ENCODE peak calls at places on chromosomes 2 and 18, in six cellular contexts. D is Peyer's patch, L is KG1, P is omental fat pad, A is NCI-H1694, R is mammary epithelial cell. U is an unnamed sample.

GRCh38 chr2:231413921-231414476 is 18.5 kb downstream of the B3GNT7 start:
- DNase-seq in L (no peak), A (no peak), P (no peak), R (no peak), D (peak; percentile 74), U (no peak)

GRCh38 chr18:61579581-61579980 is 246.4 kb downstream of the CDH20 start:
- DNase-seq in P (no peak), A (no peak), L (no peak), D (no peak), R (no peak), U (no peak)

GRCh38 chr2:111642576-111643327 is 241.2 kb downstream of the ANAPC1 start:
- DNase-seq in D (no peak), P (no peak), R (no peak), L (no peak), A (no peak), U (no peak)

GRCh38 chr2:112008910-112009485 is 46.1 kb upstream of the TMEM87B start:
- DNase-seq in D (no peak), A (no peak), L (no peak), P (no peak), R (no peak), U (no peak)

GRCh38 chr2:190583507-190584337 is 49.2 kb upstream of the NEMP2 start:
- DNase-seq in P (no peak), R (no peak), A (no peak), L (no peak), D (no peak), U (no peak)

GRCh38 chr2:217669831-217670230 is 333.0 kb downstream of the TNS1 start:
- DNase-seq in R (no peak), D (no peak), L (no peak), P (no peak), A (no peak), U (no peak)

GRCh38 chr2:134429886-134430285 is 176.0 kb downstream of the MGAT5 start:
- DNase-seq in D (no peak), R (no peak), L (no peak), P (no peak), A (no peak), U (no peak)

GRCh38 chr2:199439094-199439493 is 18.6 kb downstream of the SATB2 start:
- DNase-seq in A (no peak), P (no peak), D (no peak), R (no peak), L (no peak), U (no peak)

GRCh38 chr2:213232649-213233437 is 51.4 kb upstream of the SPAG16 start:
- DNase-seq in R (no peak), P (no peak), D (no peak), A (no peak), L (peak; percentile 46), U (no peak)

GRCh38 chr2:10167316-10167715 is 44.8 kb downstream of the RRM2 start:
- DNase-seq in D (no peak), P (no peak), L (no peak), A (no peak), R (no peak), U (no peak)

GRCh38 chr2:237744613-237745249 is 53.8 kb upstream of the RBM44 start:
- DNase-seq in A (peak; percentile 57), P (peak; percentile 88), D (peak; percentile 87), R (peak; percentile 32), L (peak; percentile 24), U (peak; percentile 39)

GRCh38 chr2:43441195-43441594 is 154.6 kb downstream of the THADA start:
- DNase-seq in L (no peak), A (no peak), D (no peak), P (no peak), R (no peak), U (no peak)

GRCh38 chr2:98946875-98947274 is 10.8 kb upstream of the CRACDL start:
- DNase-seq in A (no peak), L (no peak), P (no peak), D (no peak), R (no peak), U (no peak)